ENCODE peak calls at places on chromosome 18, in five cellular contexts. Q is uterus; L is stimulated activated CD8-positive, alpha-beta memory T cell treated with anti-CD3 and anti-CD28 coated beads, Interleukin-2, amount 100 ng/mL, for 48 hours; S is AG04449; T is colonic mucosa. R is an unnamed sample.

GRCh38 chr18:74084184-74084583 is 63.5 kb downstream of the FBXO15 start:
- DNase-seq in L (no peak), T (no peak), S (no peak), Q (no peak), R (no peak)

GRCh38 chr18:58180738-58181353 is 136.8 kb downstream of the NEDD4L start:
- DNase-seq in Q (peak; percentile 40), S (no peak), L (peak; percentile 51), T (peak; percentile 78), R (peak; percentile 45)

GRCh38 chr18:62585274-62586147 is 62.7 kb downstream of the ZCCHC2 start:
- DNase-seq in S (no peak), Q (no peak), T (no peak), L (peak; percentile 40), R (no peak)

GRCh38 chr18:66646622-66647021 is 42.7 kb upstream of the CDH19 start:
- DNase-seq in S (no peak), L (no peak), T (no peak), Q (no peak), R (no peak)

GRCh38 chr18:67265464-67266245 is 250.9 kb downstream of the DSEL start:
- DNase-seq in Q (no peak), L (no peak), T (no peak), S (peak; percentile 56), R (peak; percentile 46)

GRCh38 chr18:67242001-67242400 is 274.5 kb downstream of the DSEL start:
- DNase-seq in L (no peak), S (no peak), T (no peak), Q (no peak), R (no peak)

GRCh38 chr18:24138281-24138883 is 480 bp upstream of the CABYR start:
- DNase-seq in Q (no peak), T (no peak), L (no peak), S (no peak), R (no peak)

GRCh38 chr18:44887227-44887631 is 206.5 kb downstream of the SETBP1 start:
- DNase-seq in S (peak; percentile 44), L (peak; percentile 21), Q (no peak), T (peak; percentile 41), R (no peak)

GRCh38 chr18:79380816-79381806 is 14.6 kb upstream of the NFATC1 start:
- DNase-seq in L (peak; percentile 68), Q (peak; percentile 74), S (no peak), T (peak; percentile 72), R (peak; percentile 63)

GRCh38 chr18:31267823-31268481 is 50.0 kb upstream of the DSG1 start:
- DNase-seq in S (no peak), L (no peak), T (no peak), Q (no peak), R (no peak)

GRCh38 chr18:44096016-44096415 is 584.7 kb upstream of the SETBP1 start:
- DNase-seq in S (no peak), Q (no peak), T (no peak), L (no peak), R (no peak)

GRCh38 chr18:47215554-47216138 is 35.8 kb downstream of the SKOR2 start:
- DNase-seq in Q (no peak), T (no peak), S (peak; percentile 33), L (no peak), R (peak; percentile 9)

GRCh38 chr18:25595274-25595673 is 243.3 kb upstream of the ZNF521 start:
- DNase-seq in T (no peak), Q (no peak), L (no peak), S (no peak), R (no peak)

GRCh38 chr18:63236417-63236816 is 83.2 kb downstream of the BCL2 start:
- DNase-seq in T (no peak), S (no peak), L (no peak), Q (no peak), R (no peak)

GRCh38 chr18:47846431-47846830 is 84.0 kb downstream of the SMAD2 start:
- DNase-seq in L (no peak), S (no peak), Q (no peak), T (no peak), R (no peak)

GRCh38 chr18:57627488-57627887 is 5.9 kb upstream of the NARS1 start:
- DNase-seq in S (no peak), L (no peak), Q (no peak), T (no peak), R (no peak)

GRCh38 chr18:75638223-75638596 is 210.7 kb upstream of the SMIM21 start:
- DNase-seq in L (no peak), T (no peak), S (peak; percentile 9), Q (no peak), R (no peak)

GRCh38 chr18:10329116-10329515 is 125.3 kb upstream of the APCDD1 start:
- DNase-seq in T (no peak), Q (no peak), L (no peak), S (no peak), R (no peak)

GRCh38 chr18:48828713-48829442 is 121.9 kb downstream of the SMAD7 start:
- DNase-seq in L (no peak), T (no peak), Q (peak; percentile 22), S (no peak), R (no peak)

GRCh38 chr18:46051731-46052461 is 20.2 kb downstream of the PSTPIP2 start:
- DNase-seq in T (no peak), Q (no peak), S (peak; percentile 72), L (no peak), R (no peak)

GRCh38 chr18:39173022-39173421 is 1607.4 kb upstream of the CELF4 start:
- DNase-seq in T (no peak), L (no peak), Q (no peak), S (no peak), R (no peak)

GRCh38 chr18:28287146-28287545 is 110.2 kb upstream of the CDH2 start:
- DNase-seq in T (no peak), L (no peak), Q (no peak), S (no peak), R (no peak)

GRCh38 chr18:40366521-40366920 is 1588.5 kb upstream of the PIK3C3 start:
- DNase-seq in T (no peak), Q (no peak), S (no peak), L (no peak), R (no peak)

GRCh38 chr18:79208882-79209281 is 139.7 kb downstream of the ATP9B start:
- DNase-seq in T (no peak), S (no peak), Q (no peak), L (no peak), R (no peak)

GRCh38 chr18:22185723-22186386 is 16.5 kb downstream of the GATA6 start:
- DNase-seq in T (no peak), L (no peak), S (no peak), Q (no peak), R (no peak)

GRCh38 chr18:38951633-38952032 is 1386.0 kb upstream of the CELF4 start:
- DNase-seq in L (no peak), Q (no peak), S (no peak), T (no peak), R (no peak)

GRCh38 chr18:21833619-21834300 is 93.2 kb downstream of the MIB1 start:
- DNase-seq in Q (no peak), L (no peak), S (no peak), T (no peak), R (no peak)

GRCh38 chr18:54191352-54191751 is 33.1 kb downstream of the MBD2 start:
- DNase-seq in Q (no peak), T (no peak), L (no peak), S (no peak), R (no peak)

GRCh38 chr18:24656571-24656971 is 196.1 kb downstream of the HRH4 start:
- DNase-seq in Q (peak; percentile 28), L (no peak), T (no peak), S (no peak), R (no peak)

GRCh38 chr18:9417081-9417841 is 58.1 kb upstream of the RALBP1 start:
- DNase-seq in S (peak; percentile 26), Q (peak; percentile 31), T (no peak), L (no peak), R (no peak)

GRCh38 chr18:79545714-79546113 is 133.9 kb upstream of the CTDP1 start:
- DNase-seq in L (no peak), Q (no peak), T (no peak), S (no peak), R (no peak)

GRCh38 chr18:22241806-22242440 is 72.5 kb downstream of the GATA6 start:
- DNase-seq in L (no peak), Q (no peak), S (no peak), T (peak; percentile 63), R (no peak)

R was measured in CD4-positive, alpha-beta memory T cell.